ENCODE peak calls at places on chromosomes 11 and 22, in five cellular contexts. S is mucosa of descending colon, N is astrocyte of the spinal cord, Z is right lobe of liver, J is lower leg skin. O is an unnamed sample.

GRCh38 chr22:41256254-41256897 is 15.6 kb upstream of the CHADL start:
- DNase-seq in S (no peak), J (peak), Z (no peak), N (peak), O (no peak)

GRCh38 chr11:83835423-83835822 is 549.3 kb upstream of the CCDC90B start:
- DNase-seq in S (no peak), J (no peak), Z (no peak), N (peak), O (no peak)

GRCh38 chr11:112644410-112645131 is 316.6 kb upstream of the NCAM1 start:
- DNase-seq in J (no peak), N (no peak), Z (no peak), S (no peak), O (no peak)

GRCh38 chr22:32758866-32759385 is 42.6 kb upstream of the TIMP3 start:
- DNase-seq in Z (no peak), S (no peak), N (no peak), J (no peak), O (no peak)

GRCh38 chr11:12679471-12679870 is 5.2 kb downstream of the TEAD1 start:
- DNase-seq in Z (no peak), N (peak), S (no peak), J (no peak), O (no peak)

GRCh38 chr11:60840711-60841430 is 1.0 kb upstream of the CCDC86 start:
- DNase-seq in S (no peak), N (peak), Z (no peak), J (peak), O (no peak)

GRCh38 chr11:23903044-23903704 is 593.7 kb upstream of the LUZP2 start:
- DNase-seq in S (no peak), Z (no peak), N (peak), J (no peak), O (no peak)

GRCh38 chr11:72069787-72070251 is 10.5 kb downstream of the NUMA1 start:
- DNase-seq in N (peak), S (peak), J (peak), Z (peak), O (no peak)

GRCh38 chr11:70627219-70627618 is 228.9 kb downstream of the CTTN start:
- DNase-seq in Z (no peak), J (no peak), N (no peak), S (peak), O (no peak)

GRCh38 chr11:120660024-120660565 is 148.5 kb downstream of the GRIK4 start:
- DNase-seq in J (no peak), S (peak), N (peak), Z (peak), O (no peak)

GRCh38 chr11:31827458-31828206 is 16.5 kb upstream of the PAX6 start:
- DNase-seq in S (no peak), J (no peak), N (no peak), Z (no peak), O (no peak)

GRCh38 chr11:102614485-102614884 is 10.6 kb downstream of the MMP20 start:
- DNase-seq in S (no peak), Z (no peak), J (no peak), N (no peak), O (no peak)

GRCh38 chr11:64058494-64058893 is 22.8 kb downstream of the FLRT1 start:
- DNase-seq in J (no peak), Z (no peak), N (no peak), S (no peak), O (no peak)

GRCh38 chr22:44351685-44352377 is 39.1 kb upstream of the SHISAL1 start:
- DNase-seq in N (peak), Z (no peak), S (no peak), J (no peak), O (no peak)

GRCh38 chr11:79007811-79008294 is 433.0 kb downstream of the TENM4 start:
- DNase-seq in J (no peak), S (no peak), N (peak), Z (no peak), O (no peak)

GRCh38 chr11:110777765-110778164 is 65.5 kb upstream of the ARHGAP20 start:
- DNase-seq in N (peak), J (no peak), S (no peak), Z (no peak), O (no peak)

GRCh38 chr11:1223346-1224108 is 661 bp downstream of the MUC5B start:
- DNase-seq in S (peak), Z (peak), J (no peak), N (no peak), O (no peak)

GRCh38 chr22:28426346-28427132 is 253.1 kb downstream of the TTC28 start:
- DNase-seq in N (no peak), S (no peak), J (no peak), Z (no peak), O (no peak)

GRCh38 chr11:69947772-69948255 is 128.6 kb upstream of the FGF3 start:
- DNase-seq in Z (peak), N (no peak), J (no peak), S (peak), O (no peak)

GRCh38 chr11:79708319-79708928 is 267.6 kb upstream of the TENM4 start:
- DNase-seq in J (no peak), N (peak), Z (no peak), S (peak), O (peak)

GRCh38 chr11:112396092-112396491 is 135.4 kb upstream of the PLET1 start:
- DNase-seq in J (no peak), Z (no peak), S (no peak), N (no peak), O (no peak)

GRCh38 chr11:70343631-70344030 is 54.7 kb upstream of the CTTN start:
- DNase-seq in N (no peak), Z (no peak), J (no peak), S (no peak), O (no peak)

GRCh38 chr11:35364101-35364780 is 55.1 kb downstream of the SLC1A2 start:
- DNase-seq in N (peak), S (no peak), J (peak), Z (peak), O (no peak)

GRCh38 chr11:92440701-92441338 is 216.2 kb downstream of the FAT3 start:
- DNase-seq in S (no peak), N (no peak), Z (no peak), J (no peak), O (no peak)
- H3K4me3 ChIP-seq in S (no peak), N (no peak), Z (no peak), J (no peak), O (no peak)

DNA sequence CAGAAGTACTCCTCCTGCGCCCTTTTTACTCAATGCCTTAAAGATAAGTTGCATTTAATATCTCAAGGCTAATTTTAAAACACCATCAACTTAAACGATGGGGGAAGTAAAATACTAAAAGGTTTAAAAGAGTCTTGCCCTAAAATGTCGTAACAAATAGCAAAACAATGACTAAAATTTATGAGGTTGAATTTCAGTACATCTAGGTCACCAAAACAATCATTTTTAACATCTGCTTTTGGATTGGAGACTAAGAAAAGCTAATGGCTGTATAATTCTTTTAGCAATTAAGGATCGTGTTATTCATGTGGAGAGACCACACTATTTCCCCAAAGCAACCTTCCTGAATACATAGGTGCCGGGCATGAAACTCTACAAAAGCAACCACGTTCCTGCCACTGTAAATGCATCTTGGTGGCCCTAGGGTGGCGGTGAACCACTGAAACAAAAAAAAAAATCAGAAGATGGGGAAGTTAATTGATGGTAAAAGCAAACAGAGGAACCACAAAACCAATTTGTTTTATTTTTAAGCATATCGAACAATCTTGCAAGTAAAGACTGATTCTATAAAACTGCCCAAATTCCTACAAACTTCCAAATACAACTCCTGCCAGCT is 45.8 kb downstream of the CELF1 start:
- DNase-seq in J (no peak), N (no peak), S (no peak), Z (no peak), O (no peak)
- TF ChIP-seq CTCF in J (no peak), N (no peak), S (no peak), Z (no peak), O (no peak)

GRCh38 chr11:94515398-94515797 is 3.1 kb downstream of the C11orf97 start:
- DNase-seq in S (no peak), Z (no peak), J (no peak), N (no peak), O (no peak)
- H3K4me3 ChIP-seq in S (no peak), Z (no peak), J (no peak), N (no peak), O (no peak)

GRCh38 chr11:43937434-43938411 is 4.7 kb upstream of the C11orf96 start:
- DNase-seq in N (peak), Z (no peak), S (no peak), J (no peak), O (no peak)
- TF ChIP-seq CTCF in N (peak), Z (peak), S (no peak), J (no peak), O (no peak)

O was measured in GM12864.